ENCODE peak calls at places on chromosomes 1 and 21, in five cellular contexts. H, B, S, J and F are unnamed samples.

GRCh38 chr1:86169625-86170024 is 13.1 kb upstream of the COL24A1 start:
- DNase-seq in H (no peak), B (no peak), S (no peak), J (no peak), F (no peak)

GRCh38 chr1:2003564-2004131 is at the start of gene CFAP74:
- DNase-seq in J (peak), S (peak), H (no peak), B (peak), F (peak)

GRCh38 chr1:203528976-203529375 is 35.0 kb downstream of the OPTC start:
- DNase-seq in J (no peak), S (no peak), B (no peak), H (no peak), F (no peak)

GRCh38 chr1:2583331-2583791 is 3.2 kb upstream of the PRXL2B start:
- DNase-seq in S (no peak), H (no peak), J (peak), B (no peak), F (no peak)

GRCh38 chr1:1393014-1393413 is 6.1 kb downstream of the CCNL2 start:
- DNase-seq in H (no peak), S (no peak), J (peak), B (no peak), F (peak)

GRCh38 chr1:181485276-181486097 is 2.2 kb downstream of the CACNA1E start:
- DNase-seq in J (peak), B (peak), S (no peak), H (no peak), F (peak)

GRCh38 chr1:227913969-227914791 is 33.6 kb downstream of the WNT9A start:
- DNase-seq in J (no peak), B (peak), H (no peak), S (no peak), F (no peak)

GRCh38 chr1:96845464-96845863 is 123.9 kb downstream of the PTBP2 start:
- DNase-seq in B (no peak), J (peak), H (no peak), S (peak), F (peak)

GRCh38 chr1:43835141-43836021 is 98.2 kb upstream of the ARTN start:
- DNase-seq in S (peak), B (no peak), H (no peak), J (peak), F (peak)

GRCh38 chr1:171736204-171736603 is 5.7 kb downstream of the VAMP4 start:
- DNase-seq in J (no peak), B (no peak), H (no peak), S (no peak), F (no peak)

GRCh38 chr1:164785841-164786534 is 227.0 kb downstream of the PBX1 start:
- DNase-seq in S (no peak), J (no peak), H (no peak), B (no peak), F (peak)

GRCh38 chr1:42736571-42737200 is 3.4 kb downstream of the CLDN19 start:
- DNase-seq in J (no peak), B (no peak), H (no peak), S (no peak), F (no peak)

GRCh38 chr1:159185121-159185520 is 13.7 kb downstream of the CADM3 start:
- DNase-seq in B (no peak), J (no peak), H (no peak), S (no peak), F (no peak)

GRCh38 chr21:34825101-34825500 is 156.3 kb downstream of the CLIC6 start:
- DNase-seq in J (no peak), S (no peak), B (no peak), H (no peak), F (no peak)

GRCh38 chr1:25549273-25550154 is 6.1 kb downstream of the LDLRAP1 start:
- DNase-seq in S (peak), J (peak), H (peak), B (no peak), F (no peak)

GRCh38 chr1:223487514-223488259 is 94.5 kb downstream of the CCDC185 start:
- DNase-seq in J (no peak), H (no peak), S (no peak), B (no peak), F (no peak)

GRCh38 chr1:39701092-39701460 is 9.8 kb upstream of the HPCAL4 start:
- DNase-seq in J (peak), H (no peak), B (no peak), S (peak), F (no peak)

GRCh38 chr1:237235080-237235479 is 193.1 kb downstream of the RYR2 start:
- DNase-seq in H (no peak), B (no peak), S (no peak), J (no peak), F (no peak)

GRCh38 chr1:36328713-36329112 is 5.3 kb upstream of the EVA1B start:
- DNase-seq in B (no peak), S (no peak), H (no peak), J (peak), F (no peak)

GRCh38 chr1:51630922-51631321 is 14.0 kb downstream of the OSBPL9 start:
- DNase-seq in J (no peak), S (no peak), H (no peak), B (no peak), F (no peak)

GRCh38 chr1:246724725-246725095 is 501 bp downstream of the SCCPDH start:
- DNase-seq in B (no peak), S (peak), J (no peak), H (no peak), F (peak)

GRCh38 chr1:216750031-216750627 is 26.9 kb upstream of the ESRRG start:
- DNase-seq in H (no peak), B (peak), J (no peak), S (peak), F (peak)

GRCh38 chr1:74641876-74642275 is 31.7 kb downstream of the ERICH3 start:
- DNase-seq in H (no peak), S (no peak), J (no peak), B (no peak), F (no peak)

GRCh38 chr1:111201275-111202090 is 1.0 kb upstream of the DENND2D start:
- DNase-seq in B (no peak), H (no peak), J (peak), S (no peak), F (no peak)

GRCh38 chr21:35831791-35832190 is 228.5 kb downstream of the SETD4 start:
- DNase-seq in H (no peak), B (no peak), J (no peak), S (no peak), F (no peak)

GRCh38 chr1:56491441-56491840 is 87.9 kb downstream of the PLPP3 start:
- DNase-seq in S (peak), B (no peak), H (no peak), J (no peak), F (peak)

GRCh38 chr21:17900281-17900989 is 81.3 kb upstream of the C21orf91 start:
- DNase-seq in J (peak), H (no peak), B (no peak), S (no peak), F (no peak)

GRCh38 chr1:159916240-159917051 is 8.9 kb downstream of the TAGLN2 start:
- DNase-seq in B (peak), S (peak), H (no peak), J (no peak), F (peak)

GRCh38 chr1:162219461-162219860 is 150.0 kb downstream of the NOS1AP start:
- DNase-seq in J (no peak), S (no peak), B (no peak), H (no peak), F (no peak)

GRCh38 chr21:25569084-25569483 is 38.2 kb downstream of the MRPL39 start:
- DNase-seq in B (no peak), H (no peak), S (no peak), J (no peak), F (no peak)

GRCh38 chr1:209397910-209398309 is 185.6 kb upstream of the CAMK1G start:
- DNase-seq in B (no peak), S (no peak), H (no peak), J (no peak), F (no peak)

GRCh38 chr21:33434770-33435360 is 31.7 kb downstream of the IFNGR2 start:
- DNase-seq in B (no peak), H (no peak), S (peak), J (no peak), F (peak)